ENCODE peak calls at places on chromosome 22, in four cellular contexts. One of them, this sample, is unnamed.

GRCh38 chr22:35116817-35117216 is 50.9 kb downstream of the ISX start:
- DNase-seq in AG09319: no peak
- DNase-seq in bronchial epithelial cell: no peak
- DNase-seq in PC-3: no peak
- DNase-seq in this sample: no peak

GRCh38 chr22:45629469-45630089 is 42.1 kb upstream of the ATXN10 start:
- DNase-seq in AG09319: no peak
- DNase-seq in bronchial epithelial cell: no peak
- DNase-seq in PC-3: no peak
- DNase-seq in this sample: no peak

GRCh38 chr22:32695451-32695891 is 106.0 kb upstream of the TIMP3 start:
- DNase-seq in AG09319: peak; percentile 15
- DNase-seq in bronchial epithelial cell: peak; percentile 79
- DNase-seq in PC-3: peak; percentile 50
- DNase-seq in this sample: peak; percentile 56

GRCh38 chr22:30717331-30717921 is 22.8 kb downstream of the OSBP2 start:
- DNase-seq in AG09319: no peak
- DNase-seq in bronchial epithelial cell: peak; percentile 76
- DNase-seq in PC-3: peak; percentile 88
- DNase-seq in this sample: peak; percentile 71

GRCh38 chr22:47177334-47177815 is 414.9 kb downstream of the TBC1D22A start:
- DNase-seq in AG09319: no peak
- DNase-seq in bronchial epithelial cell: no peak
- DNase-seq in PC-3: no peak
- DNase-seq in this sample: no peak

GRCh38 chr22:47015589-47016178 is 253.2 kb downstream of the TBC1D22A start:
- DNase-seq in AG09319: no peak
- DNase-seq in bronchial epithelial cell: no peak
- DNase-seq in PC-3: no peak
- DNase-seq in this sample: no peak

GRCh38 chr22:49845666-49846459 is 7.8 kb upstream of the ZBED4 start:
- DNase-seq in AG09319: no peak
- DNase-seq in bronchial epithelial cell: no peak
- DNase-seq in PC-3: no peak
- DNase-seq in this sample: no peak

GRCh38 chr22:31085493-31085824 is 4.3 kb downstream of the SMTN start:
- DNase-seq in AG09319: no peak
- DNase-seq in bronchial epithelial cell: no peak
- DNase-seq in PC-3: no peak
- DNase-seq in this sample: no peak

DNA sequence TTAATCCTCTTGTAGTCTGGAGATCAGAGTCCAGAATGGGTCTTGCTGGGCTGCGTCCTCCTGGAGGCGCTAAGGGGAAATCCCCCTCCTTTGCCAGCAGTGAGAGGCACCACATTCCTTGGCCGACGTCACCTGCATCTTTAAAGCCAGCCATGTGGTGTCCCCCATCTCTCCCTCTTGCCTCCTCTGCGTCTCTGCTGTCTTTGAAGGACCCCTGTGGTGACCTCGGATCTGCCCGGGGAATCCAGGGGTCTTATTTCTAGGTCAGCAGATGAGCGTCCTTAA is 27.2 kb upstream of the PARVB start:
- DNase-seq in AG09319: no peak
- DNase-seq in bronchial epithelial cell: no peak
- DNase-seq in PC-3: no peak
- DNase-seq in this sample: no peak
- TF ChIP-seq CTCF in AG09319: no peak
- TF ChIP-seq CTCF in bronchial epithelial cell: no peak
- TF ChIP-seq CTCF in PC-3: no peak
- TF ChIP-seq CTCF in this sample: no peak

DNA sequence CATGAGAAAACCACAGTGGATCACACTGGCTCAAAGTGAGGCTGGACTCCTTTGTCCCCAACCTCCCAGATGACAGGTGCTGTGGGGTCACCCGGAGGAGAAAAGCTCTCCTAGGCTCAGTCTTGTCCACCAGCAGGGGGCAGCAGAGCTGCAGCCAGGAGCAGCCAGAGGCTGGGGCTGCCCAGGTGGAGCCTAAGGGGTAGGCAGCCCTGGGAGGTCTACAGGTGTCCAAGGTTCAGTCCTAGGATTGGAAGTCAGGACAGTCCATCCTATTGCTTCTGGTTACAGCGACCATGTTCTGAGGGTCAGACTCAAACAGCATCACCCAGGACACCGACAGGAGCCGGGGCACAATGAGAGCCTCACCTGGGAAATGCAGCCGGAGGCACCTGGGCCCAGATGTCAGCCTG is 77.6 kb upstream of the IGLL5 start:
- DNase-seq in AG09319: no peak
- DNase-seq in bronchial epithelial cell: no peak
- DNase-seq in PC-3: no peak
- DNase-seq in this sample: no peak
- TF ChIP-seq CTCF in AG09319: no peak
- TF ChIP-seq CTCF in bronchial epithelial cell: no peak
- TF ChIP-seq CTCF in PC-3: no peak
- TF ChIP-seq CTCF in this sample: peak; percentile 96

DNA sequence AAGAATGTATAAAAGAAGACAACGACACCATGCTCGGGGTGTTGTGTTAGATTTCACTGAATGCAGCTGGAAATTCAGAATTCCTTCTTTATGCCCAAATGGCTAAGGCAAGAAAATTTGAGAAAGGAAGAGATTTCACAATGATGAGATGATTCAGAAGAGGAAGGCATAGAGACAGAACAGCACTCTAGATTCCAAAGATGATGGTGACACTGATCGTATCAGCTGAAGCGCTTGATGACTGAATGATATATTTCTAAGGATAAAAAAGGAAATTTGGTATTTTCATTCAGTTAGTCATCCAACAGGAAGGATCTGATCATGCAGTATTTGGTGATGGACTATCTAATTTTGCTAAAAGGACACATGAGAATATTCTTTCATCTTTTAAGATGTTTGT is 189.2 kb downstream of the EFCAB6 start:
- DNase-seq in AG09319: no peak
- DNase-seq in bronchial epithelial cell: peak; percentile 2
- DNase-seq in PC-3: no peak
- DNase-seq in this sample: no peak
- TF ChIP-seq CTCF in AG09319: no peak
- TF ChIP-seq CTCF in bronchial epithelial cell: no peak
- TF ChIP-seq CTCF in PC-3: no peak
- TF ChIP-seq CTCF in this sample: no peak

GRCh38 chr22:38727123-38727522 is 21.4 kb downstream of the GTPBP1 start:
- DNase-seq in AG09319: no peak
- DNase-seq in bronchial epithelial cell: no peak
- DNase-seq in PC-3: no peak
- DNase-seq in this sample: no peak

GRCh38 chr22:38724176-38724575 is 18.4 kb downstream of the GTPBP1 start:
- DNase-seq in AG09319: no peak
- DNase-seq in bronchial epithelial cell: no peak
- DNase-seq in PC-3: no peak
- DNase-seq in this sample: no peak

GRCh38 chr22:38725900-38726655 is 20.3 kb downstream of the GTPBP1 start:
- DNase-seq in AG09319: no peak
- DNase-seq in bronchial epithelial cell: no peak
- DNase-seq in PC-3: no peak
- DNase-seq in this sample: no peak

GRCh38 chr22:38727530-38728451 is 22.0 kb downstream of the GTPBP1 start:
- DNase-seq in AG09319: no peak
- DNase-seq in bronchial epithelial cell: no peak
- DNase-seq in PC-3: no peak
- DNase-seq in this sample: no peak

GRCh38 chr22:38724926-38725571 is 19.3 kb downstream of the GTPBP1 start:
- DNase-seq in AG09319: no peak
- DNase-seq in bronchial epithelial cell: peak; percentile 38
- DNase-seq in PC-3: peak; percentile 50
- DNase-seq in this sample: no peak
- TF ChIP-seq CTCF in AG09319: peak; percentile 46
- TF ChIP-seq CTCF in bronchial epithelial cell: peak; percentile 53
- TF ChIP-seq CTCF in PC-3: peak; percentile 62
- TF ChIP-seq CTCF in this sample: peak; percentile 50

GRCh38 chr22:22103078-22103593 is 120.5 kb upstream of the TOP3B start:
- DNase-seq in AG09319: no peak
- DNase-seq in bronchial epithelial cell: no peak
- DNase-seq in PC-3: peak; percentile 11
- DNase-seq in this sample: no peak
- TF ChIP-seq CTCF in AG09319: peak; percentile 27
- TF ChIP-seq CTCF in bronchial epithelial cell: peak; percentile 52
- TF ChIP-seq CTCF in PC-3: peak; percentile 48
- TF ChIP-seq CTCF in this sample: peak; percentile 58

GRCh38 chr22:20194681-20195593 is 44.1 kb upstream of the CCDC188 start:
- DNase-seq in AG09319: no peak
- DNase-seq in bronchial epithelial cell: no peak
- DNase-seq in PC-3: no peak
- DNase-seq in this sample: no peak
- TF ChIP-seq CTCF in AG09319: no peak
- TF ChIP-seq CTCF in bronchial epithelial cell: no peak
- TF ChIP-seq CTCF in PC-3: no peak
- TF ChIP-seq CTCF in this sample: no peak

GRCh38 chr22:26321469-26321913 is 107.6 kb upstream of the ASPHD2 start:
- DNase-seq in AG09319: peak; percentile 38
- DNase-seq in bronchial epithelial cell: peak; percentile 9
- DNase-seq in PC-3: peak; percentile 31
- DNase-seq in this sample: peak; percentile 48
- TF ChIP-seq CTCF in AG09319: peak; percentile 0
- TF ChIP-seq CTCF in bronchial epithelial cell: no peak
- TF ChIP-seq CTCF in PC-3: no peak
- TF ChIP-seq CTCF in this sample: peak; percentile 8

GRCh38 chr22:43228863-43229262 is 41.9 kb upstream of the TTLL12 start:
- DNase-seq in AG09319: no peak
- DNase-seq in bronchial epithelial cell: no peak
- DNase-seq in PC-3: no peak
- DNase-seq in this sample: no peak

GRCh38 chr22:43230571-43230970 is 43.6 kb upstream of the TTLL12 start:
- DNase-seq in AG09319: no peak
- DNase-seq in bronchial epithelial cell: no peak
- DNase-seq in PC-3: no peak
- DNase-seq in this sample: no peak

GRCh38 chr22:43227231-43227630 is 40.3 kb upstream of the TTLL12 start:
- DNase-seq in AG09319: no peak
- DNase-seq in bronchial epithelial cell: no peak
- DNase-seq in PC-3: no peak
- DNase-seq in this sample: peak; percentile 11

GRCh38 chr22:43226368-43226979 is 39.5 kb upstream of the TTLL12 start:
- DNase-seq in AG09319: no peak
- DNase-seq in bronchial epithelial cell: no peak
- DNase-seq in PC-3: no peak
- DNase-seq in this sample: no peak

DNA sequence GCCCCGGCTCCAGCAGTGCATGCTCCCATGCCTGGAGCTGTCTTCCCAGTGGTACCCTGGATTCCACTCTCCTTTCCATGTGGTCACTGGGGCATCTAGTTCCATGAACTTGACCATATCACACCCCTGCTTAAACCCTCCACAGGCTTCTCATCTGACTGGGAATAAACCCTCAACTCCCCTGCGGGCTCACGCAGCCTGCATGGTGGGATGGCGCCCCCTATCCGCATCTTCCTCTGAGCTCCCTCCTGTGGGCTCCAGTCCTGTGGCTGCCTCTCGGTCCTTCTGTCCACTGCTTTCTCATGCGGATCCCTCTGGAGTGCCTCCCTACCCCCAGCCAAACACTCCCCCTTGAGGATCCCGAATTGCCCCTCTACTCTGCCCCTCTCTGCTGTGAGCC is 41.4 kb upstream of the TTLL12 start:
- DNase-seq in AG09319: no peak
- DNase-seq in bronchial epithelial cell: no peak
- DNase-seq in PC-3: peak; percentile 35
- DNase-seq in this sample: no peak
- TF ChIP-seq CTCF in AG09319: peak; percentile 29
- TF ChIP-seq CTCF in bronchial epithelial cell: peak; percentile 45
- TF ChIP-seq CTCF in PC-3: peak; percentile 55
- TF ChIP-seq CTCF in this sample: peak; percentile 61

DNA sequence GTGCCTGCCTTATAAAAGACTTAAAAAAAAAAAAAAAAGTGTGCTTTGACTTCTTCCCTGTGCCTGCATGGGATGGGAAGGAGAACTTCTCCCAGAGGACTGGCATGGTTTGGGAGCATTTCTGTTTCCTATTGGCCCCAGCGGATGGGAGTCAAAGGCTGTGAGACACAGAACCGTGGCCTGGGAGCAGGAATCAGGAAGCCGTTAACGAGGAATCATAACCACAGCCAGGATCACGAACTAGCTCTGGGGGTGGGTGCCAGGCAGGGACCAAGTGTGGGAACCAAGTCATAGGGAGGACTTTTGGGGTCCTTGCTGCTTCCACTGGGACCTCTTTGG is 526 bp downstream of the C1QTNF6 start:
- DNase-seq in AG09319: no peak
- DNase-seq in bronchial epithelial cell: peak; percentile 52
- DNase-seq in PC-3: peak; percentile 58
- DNase-seq in this sample: no peak
- TF ChIP-seq CTCF in AG09319: no peak
- TF ChIP-seq CTCF in bronchial epithelial cell: no peak
- TF ChIP-seq CTCF in PC-3: no peak
- TF ChIP-seq CTCF in this sample: no peak

This sample was measured in HFF-Myc.